ENCODE peak calls at places on chromosomes 13 and 19, in five cellular contexts. F is PC-3, J is choroid plexus epithelial cell, L is Daoy, Y is DMS79 treated with DMSO at 0.1 percent for 48 hours. W is an unnamed sample.

GRCh38 chr19:51468545-51468920 is 9.8 kb upstream of the CEACAM18 start:
- DNase-seq in F (no peak), J (no peak), L (no peak), Y (no peak), W (no peak)

GRCh38 chr13:31674056-31674455 is 65.3 kb upstream of the RXFP2 start:
- DNase-seq in F (no peak), J (peak; percentile 13), L (no peak), Y (no peak), W (peak; percentile 79)

GRCh38 chr19:23071087-23071511 is 45.7 kb upstream of the ZNF730 start:
- DNase-seq in F (no peak), J (peak; percentile 21), L (peak; percentile 5), Y (no peak), W (peak; percentile 11)

GRCh38 chr19:47797996-47798903 is 6.1 kb downstream of the TPRX1 start:
- DNase-seq in F (no peak), J (no peak), L (no peak), Y (no peak), W (no peak)

GRCh38 chr13:109231853-109232252 is 554.5 kb downstream of the IRS2 start:
- DNase-seq in F (no peak), J (peak; percentile 50), L (no peak), Y (no peak), W (no peak)

GRCh38 chr19:17289489-17289888 is 7.8 kb downstream of the ANKLE1 start:
- DNase-seq in F (peak; percentile 24), J (peak; percentile 95), L (peak; percentile 83), Y (no peak), W (peak; percentile 51)

GRCh38 chr13:50592412-50593145 is 250.9 kb downstream of the DLEU7 start:
- DNase-seq in F (peak; percentile 66), J (peak; percentile 77), L (peak; percentile 53), Y (no peak), W (peak; percentile 72)

GRCh38 chr13:24870380-24870760 is 106.4 kb downstream of the RNF17 start:
- DNase-seq in F (no peak), J (no peak), L (no peak), Y (no peak), W (no peak)

GRCh38 chr19:47275866-47276461 is 1.3 kb downstream of the INAFM1 start:
- DNase-seq in F (no peak), J (peak; percentile 53), L (peak; percentile 41), Y (no peak), W (no peak)

GRCh38 chr13:54185785-54186184 is 1157.2 kb downstream of the OLFM4 start:
- DNase-seq in F (peak; percentile 25), J (no peak), L (no peak), Y (no peak), W (no peak)

GRCh38 chr13:114127473-114128347 is 4.7 kb downstream of the RASA3 start:
- DNase-seq in F (no peak), J (no peak), L (no peak), Y (no peak), W (no peak)

W was measured in adipocyte.